ENCODE peak calls at places on chromosome 19, in eight cellular contexts. A is heart left ventricle, B is adrenal gland, K is WTC11, M is thoracic aorta, J is AG04450, H is lower lobe of right lung, Y is GM10248. C is an unnamed sample.

GRCh38 chr19:44723299-44723951 is 24.5 kb downstream of the CEACAM16 start:
- DNase-seq in H (no peak), K (no peak), A (no peak), J (no peak), Y (peak), B (no peak), M (no peak), C (no peak)

GRCh38 chr19:34316741-34317241 is 48.2 kb upstream of the GPI start:
- DNase-seq in J (no peak), K (no peak), H (no peak), M (no peak), A (no peak), B (peak), Y (no peak), C (peak)

GRCh38 chr19:48108997-48109782 is 1.4 kb downstream of the PLA2G4C start:
- DNase-seq in A (no peak), K (no peak), M (no peak), Y (no peak), H (no peak), J (no peak), B (no peak), C (no peak)

GRCh38 chr19:49866933-49867782 is at the start of gene PNKP:
- DNase-seq in J (peak), Y (peak), H (peak), K (peak), M (peak), B (peak), A (peak), C (peak)

GRCh38 chr19:16623066-16623465 is 4.9 kb downstream of the MED26 start:
- DNase-seq in H (no peak), J (no peak), B (no peak), A (no peak), M (no peak), Y (no peak), K (no peak), C (no peak)

GRCh38 chr19:53908106-53908932 is 759 bp upstream of the CACNG7 start:
- DNase-seq in K (peak), J (peak), Y (peak), H (no peak), M (no peak), B (peak), A (peak), C (peak)

GRCh38 chr19:40280608-40281221 is 4.4 kb downstream of the AKT2 start:
- DNase-seq in J (no peak), H (peak), K (no peak), B (no peak), Y (no peak), A (no peak), M (no peak), C (no peak)

GRCh38 chr19:33740811-33741396 is 55.8 kb upstream of the KCTD15 start:
- DNase-seq in H (no peak), J (no peak), K (peak), A (no peak), B (no peak), M (no peak), Y (no peak), C (peak)

GRCh38 chr19:1312732-1313694 is 27.3 kb downstream of the EFNA2 start:
- DNase-seq in J (peak), Y (no peak), K (no peak), H (no peak), A (no peak), M (no peak), B (no peak), C (peak)

GRCh38 chr19:29662278-29662603 is 3.0 kb upstream of the PLEKHF1 start:
- DNase-seq in M (no peak), H (no peak), B (no peak), J (no peak), A (no peak), Y (no peak), K (no peak), C (no peak)

GRCh38 chr19:29660835-29661234 is 4.4 kb upstream of the PLEKHF1 start:
- DNase-seq in A (no peak), Y (no peak), J (no peak), H (no peak), M (no peak), K (no peak), B (no peak), C (no peak)

GRCh38 chr19:29663861-29664752 is 1.2 kb upstream of the PLEKHF1 start:
- DNase-seq in Y (no peak), M (no peak), B (no peak), K (no peak), A (no peak), J (no peak), H (no peak), C (peak)

GRCh38 chr19:29664753-29665214 is 477 bp upstream of the PLEKHF1 start:
- DNase-seq in Y (no peak), A (no peak), H (no peak), J (no peak), K (no peak), M (no peak), B (no peak), C (no peak)

GRCh38 chr19:29662604-29663404 is 2.5 kb upstream of the PLEKHF1 start:
- DNase-seq in M (peak), Y (no peak), H (peak), K (no peak), A (peak), J (peak), B (peak), C (peak)
- TF ChIP-seq CTCF in M (no peak), Y (no peak), H (no peak), K (no peak), A (no peak), J (no peak), B (no peak), C (no peak)

DNA sequence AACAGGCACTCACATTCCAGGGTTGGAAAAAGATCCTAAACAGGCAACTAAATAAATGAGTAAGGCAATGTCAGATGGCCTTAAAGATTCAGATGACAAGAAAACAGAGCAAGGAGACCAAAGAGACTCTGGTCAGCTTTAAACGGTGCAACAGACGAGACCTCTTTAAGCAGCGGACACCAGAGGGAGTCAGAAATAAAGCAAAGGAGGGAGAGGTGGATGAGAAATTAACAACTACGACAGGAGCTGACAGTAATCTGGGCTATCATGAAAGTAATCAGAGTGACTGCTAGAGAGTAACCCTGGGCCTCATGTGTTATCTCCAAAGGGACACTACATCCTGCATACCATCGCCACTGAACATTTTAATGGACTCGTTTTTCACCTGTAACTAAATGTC is 1.1 kb downstream of the ZNF550 start:
- DNase-seq in A (no peak), H (no peak), B (no peak), Y (no peak), J (no peak), M (no peak), K (no peak), C (no peak)
- TF ChIP-seq CTCF in A (no peak), H (no peak), B (no peak), Y (no peak), J (peak), M (no peak), K (no peak), C (no peak)

DNA sequence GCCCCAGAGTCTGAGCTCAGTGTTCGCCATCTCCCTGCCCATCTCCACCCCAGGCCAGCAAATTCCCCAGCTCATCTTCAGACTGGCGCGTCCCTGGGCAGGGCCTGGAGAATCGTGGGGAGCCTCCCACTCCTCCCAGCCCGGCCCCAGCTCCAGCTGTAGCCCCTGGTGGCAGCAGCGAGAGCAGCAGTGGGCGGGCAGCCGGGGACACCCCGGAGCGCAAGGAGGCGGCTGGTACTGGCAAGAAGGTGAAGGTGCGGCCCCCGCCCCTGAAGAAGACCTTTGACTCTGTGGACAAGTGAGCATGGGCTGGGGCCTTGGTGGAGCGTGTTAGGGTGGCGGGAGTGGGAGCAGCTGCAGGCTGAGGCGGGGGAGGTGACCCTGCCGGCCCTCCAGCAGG is 8.4 kb upstream of the PRR19 start:
- DNase-seq in A (no peak), M (no peak), B (no peak), J (no peak), Y (no peak), H (no peak), K (peak), C (no peak)
- TF ChIP-seq CTCF in A (no peak), M (no peak), B (no peak), J (peak), Y (no peak), H (no peak), K (no peak), C (no peak)

GRCh38 chr19:21256722-21257121 is 72.5 kb downstream of the ZNF708 start:
- DNase-seq in B (no peak), J (no peak), M (no peak), H (no peak), K (peak), A (no peak), Y (no peak), C (peak)
- TF ChIP-seq CTCF in B (peak), J (peak), M (no peak), H (peak), K (peak), A (no peak), Y (no peak), C (no peak)

GRCh38 chr19:30695171-30695875 is 323.1 kb downstream of the ZNF536 start:
- DNase-seq in J (no peak), A (no peak), M (no peak), K (peak), B (peak), H (no peak), Y (no peak), C (no peak)

GRCh38 chr19:30693179-30693578 is 321.0 kb downstream of the ZNF536 start:
- DNase-seq in B (no peak), K (no peak), M (no peak), H (no peak), A (no peak), Y (no peak), J (no peak), C (no peak)

GRCh38 chr19:30694156-30694555 is 322.0 kb downstream of the ZNF536 start:
- DNase-seq in M (no peak), H (no peak), A (no peak), K (no peak), J (no peak), Y (no peak), B (peak), C (no peak)

GRCh38 chr19:30699871-30700280 is 327.7 kb downstream of the ZNF536 start:
- DNase-seq in A (no peak), K (no peak), J (no peak), M (no peak), Y (no peak), H (no peak), B (no peak), C (no peak)

GRCh38 chr19:30696514-30696913 is 324.3 kb downstream of the ZNF536 start:
- DNase-seq in Y (no peak), H (no peak), A (no peak), B (peak), J (no peak), M (no peak), K (peak), C (no peak)
- TF ChIP-seq CTCF in Y (no peak), H (peak), A (peak), B (no peak), J (peak), M (no peak), K (no peak), C (no peak)

GRCh38 chr19:41363371-41363752 is 587 bp downstream of the B9D2 start:
- DNase-seq in J (no peak), H (no peak), M (no peak), B (no peak), Y (no peak), A (no peak), K (no peak), C (no peak)

GRCh38 chr19:41364546-41365391 is 820 bp upstream of the B9D2 start:
- DNase-seq in J (no peak), M (no peak), K (no peak), H (no peak), A (no peak), Y (no peak), B (no peak), C (no peak)

GRCh38 chr19:41363753-41364545 is at the start of gene B9D2:
- DNase-seq in M (peak), H (peak), A (peak), B (peak), K (peak), Y (peak), J (peak), C (peak)

GRCh38 chr19:41367848-41368301 is 3.9 kb upstream of the B9D2 start:
- DNase-seq in J (peak), K (no peak), M (no peak), H (no peak), A (no peak), B (no peak), Y (no peak), C (peak)

GRCh38 chr19:41366089-41366488 is 2.1 kb upstream of the B9D2 start:
- DNase-seq in H (no peak), K (no peak), J (no peak), B (no peak), Y (no peak), A (no peak), M (no peak), C (no peak)
- TF ChIP-seq CTCF in H (peak), K (peak), J (peak), B (no peak), Y (no peak), A (no peak), M (no peak), C (peak)

C was measured in MCF 10A.